ENCODE peak calls at places on chromosomes 7 and 10, in six cellular contexts. F is HL-60, B is cardiac muscle cell, U is gastrocnemius medialis, O is dorsolateral prefrontal cortex, T is OCI-LY7. A is an unnamed sample.

GRCh38 chr7:37346761-37347160 is 101.9 kb downstream of the ELMO1 start:
- DNase-seq in U (no peak), T (no peak), O (no peak), F (no peak), B (no peak), A (no peak)

GRCh38 chr7:135335628-135336139 is 102.0 kb downstream of the STRA8 start:
- DNase-seq in F (peak; percentile 26), U (peak; percentile 67), B (peak; percentile 80), O (peak; percentile 18), T (peak; percentile 46), A (no peak)

GRCh38 chr10:13717936-13718772 is 131.4 kb downstream of the PRPF18 start:
- DNase-seq in U (peak; percentile 65), B (peak; percentile 97), O (peak; percentile 13), F (peak; percentile 82), T (no peak), A (no peak)

GRCh38 chr7:117875566-117875965 is 2.3 kb upstream of the CTTNBP2 start:
- DNase-seq in O (no peak), T (no peak), U (no peak), F (no peak), B (no peak), A (no peak)

GRCh38 chr7:92421676-92422435 is 25.4 kb upstream of the GATAD1 start:
- DNase-seq in U (no peak), O (no peak), B (peak; percentile 13), F (peak; percentile 27), T (peak; percentile 12), A (no peak)

GRCh38 chr7:516606-517456 is 2.8 kb downstream of the PDGFA start:
- DNase-seq in B (peak; percentile 76), O (peak; percentile 30), U (peak; percentile 77), F (no peak), T (no peak), A (no peak)

GRCh38 chr7:32100508-32100907 is 30.3 kb upstream of the PDE1C start:
- DNase-seq in O (no peak), U (no peak), T (no peak), F (no peak), B (no peak), A (no peak)

GRCh38 chr7:783556-784490 is 48.5 kb upstream of the SUN1 start:
- DNase-seq in O (no peak), B (no peak), U (no peak), F (no peak), T (no peak), A (no peak)

GRCh38 chr7:36395171-36395894 is 5.7 kb downstream of the ANLN start:
- DNase-seq in U (no peak), F (no peak), O (no peak), B (no peak), T (no peak), A (no peak)

GRCh38 chr7:90833443-90833842 is 237.3 kb downstream of the CDK14 start:
- DNase-seq in O (no peak), U (no peak), T (no peak), B (no peak), F (no peak), A (no peak)

GRCh38 chr10:91758303-91759146 is 39.7 kb upstream of the TNKS2 start:
- DNase-seq in O (no peak), F (peak; percentile 16), B (peak; percentile 79), T (peak; percentile 72), U (no peak), A (no peak)

GRCh38 chr7:121563177-121563576 is 167.1 kb upstream of the FAM3C start:
- DNase-seq in F (no peak), O (no peak), T (no peak), U (no peak), B (no peak), A (no peak)

GRCh38 chr7:121882731-121883130 is 9.8 kb downstream of the PTPRZ1 start:
- DNase-seq in U (no peak), B (no peak), F (no peak), O (no peak), T (no peak), A (no peak)

GRCh38 chr7:148978091-148978490 is 50.2 kb downstream of the PDIA4 start:
- DNase-seq in B (peak; percentile 33), T (no peak), U (no peak), F (no peak), O (no peak), A (no peak)

GRCh38 chr10:3090388-3090787 is 23.0 kb downstream of the PFKP start:
- DNase-seq in F (no peak), U (no peak), O (no peak), T (no peak), B (no peak), A (no peak)

GRCh38 chr10:3090914-3091313 is 23.6 kb downstream of the PFKP start:
- DNase-seq in T (no peak), O (peak; percentile 79), F (no peak), B (peak; percentile 78), U (no peak), A (no peak)

GRCh38 chr10:3093996-3094395 is 26.6 kb downstream of the PFKP start:
- DNase-seq in T (no peak), F (no peak), U (no peak), B (no peak), O (no peak), A (no peak)

GRCh38 chr10:3091346-3091787 is 24.0 kb downstream of the PFKP start:
- DNase-seq in O (no peak), B (peak; percentile 90), T (no peak), F (no peak), U (no peak), A (no peak)

GRCh38 chr10:3091921-3092320 is 24.6 kb downstream of the PFKP start:
- DNase-seq in U (no peak), B (no peak), O (no peak), F (no peak), T (no peak), A (no peak)
- H3K27ac ChIP-seq in U (no peak overlapping the region), B (peak overlapping the region; percentile 97), O (no peak overlapping the region), F (no peak overlapping the region), T (no peak overlapping the region), A (peak overlapping the region; percentile 93)

DNA sequence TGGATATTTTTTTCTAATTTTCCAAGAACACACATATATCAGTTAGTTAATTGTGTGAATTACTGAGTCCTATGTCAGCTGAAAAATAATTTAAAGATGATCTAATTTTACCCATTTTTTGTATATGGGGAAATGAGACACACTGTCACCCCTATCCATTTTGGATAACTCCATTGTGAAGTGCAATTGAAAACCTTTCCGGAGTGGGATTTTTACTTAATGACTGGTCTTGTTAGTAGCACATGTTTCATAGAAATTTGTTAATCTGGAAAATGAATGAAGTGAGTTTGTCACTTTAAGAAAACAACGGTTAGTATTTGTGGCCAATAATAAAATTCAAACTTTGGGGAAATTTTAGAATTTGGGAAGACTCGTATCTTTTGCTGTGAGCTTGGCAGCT is 2.0 kb downstream of the GARS1 start:
- DNase-seq in T (no peak), U (no peak), B (no peak), F (no peak), O (no peak), A (no peak)
- H3K27ac ChIP-seq in T (no peak overlapping the region), U (no peak overlapping the region), B (no peak overlapping the region), F (no peak overlapping the region), O (no peak overlapping the region), A (no peak overlapping the region)

GRCh38 chr10:1449806-1450205 is 287.5 kb downstream of the ADARB2 start:
- DNase-seq in U (no peak), F (no peak), T (no peak), O (no peak), B (no peak), A (no peak)

GRCh38 chr10:1454428-1454827 is 282.9 kb downstream of the ADARB2 start:
- DNase-seq in U (no peak), F (no peak), O (no peak), T (peak; percentile 92), B (no peak), A (no peak)

GRCh38 chr10:1452777-1453176 is 284.5 kb downstream of the ADARB2 start:
- DNase-seq in O (no peak), T (no peak), U (no peak), B (no peak), F (no peak), A (no peak)

GRCh38 chr10:1451362-1451888 is 285.9 kb downstream of the ADARB2 start:
- DNase-seq in B (no peak), U (no peak), T (no peak), F (no peak), O (no peak), A (no peak)

DNA sequence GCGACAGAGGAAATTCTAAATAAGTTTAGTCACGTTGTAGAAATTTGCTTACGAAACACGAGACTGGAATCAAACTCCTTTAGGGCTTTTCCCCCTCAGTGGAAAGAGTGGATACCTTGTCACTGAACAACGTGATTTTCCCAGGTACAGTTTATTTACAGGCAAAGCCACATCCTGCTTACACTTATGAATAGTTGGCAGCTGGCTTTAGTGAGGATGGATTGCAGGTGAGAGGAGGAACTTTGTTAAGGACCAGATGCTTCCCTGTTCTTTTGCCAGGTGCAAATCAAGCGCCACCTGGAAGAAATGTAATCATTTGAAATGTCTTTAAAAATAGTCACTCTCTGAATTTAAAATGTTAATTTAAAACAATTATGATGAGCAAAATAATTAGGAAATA is 282.4 kb downstream of the ADARB2 start:
- DNase-seq in F (no peak), B (no peak), U (no peak), O (no peak), T (peak; percentile 57), A (no peak)
- H3K27ac ChIP-seq in F (no peak overlapping the region), B (no peak overlapping the region), U (no peak overlapping the region), O (no peak overlapping the region), T (peak overlapping the region; percentile 79), A (no peak overlapping the region)

DNA sequence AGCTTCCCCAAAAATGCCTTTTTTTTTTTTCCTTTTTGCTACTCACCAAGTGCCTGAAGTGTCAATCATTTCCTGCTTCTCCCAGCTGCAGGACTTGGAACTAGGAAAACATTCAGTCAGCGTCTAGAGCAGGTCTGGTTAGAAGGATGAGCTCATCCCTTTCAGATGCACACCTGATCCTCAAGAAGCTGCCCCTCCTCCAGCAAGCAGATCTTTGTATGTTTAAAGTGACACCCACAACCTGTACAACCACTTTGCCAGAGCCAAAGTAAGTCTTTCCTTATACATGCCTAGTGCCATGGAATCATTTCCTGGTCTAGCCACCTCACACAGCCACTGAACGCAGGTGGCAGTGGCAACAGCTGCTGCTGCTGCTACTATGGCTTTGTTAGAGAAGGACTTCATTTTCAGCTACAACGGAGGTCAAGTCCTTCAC is 10.4 kb upstream of the USP54 start:
- DNase-seq in U (peak; percentile 31), B (no peak), T (no peak), F (no peak), O (no peak), A (no peak)
- H3K27ac ChIP-seq in U (peak overlapping the region; percentile 44), B (peak overlapping the region; percentile 37), T (no peak overlapping the region), F (no peak overlapping the region), O (no peak overlapping the region), A (no peak overlapping the region)

DNA sequence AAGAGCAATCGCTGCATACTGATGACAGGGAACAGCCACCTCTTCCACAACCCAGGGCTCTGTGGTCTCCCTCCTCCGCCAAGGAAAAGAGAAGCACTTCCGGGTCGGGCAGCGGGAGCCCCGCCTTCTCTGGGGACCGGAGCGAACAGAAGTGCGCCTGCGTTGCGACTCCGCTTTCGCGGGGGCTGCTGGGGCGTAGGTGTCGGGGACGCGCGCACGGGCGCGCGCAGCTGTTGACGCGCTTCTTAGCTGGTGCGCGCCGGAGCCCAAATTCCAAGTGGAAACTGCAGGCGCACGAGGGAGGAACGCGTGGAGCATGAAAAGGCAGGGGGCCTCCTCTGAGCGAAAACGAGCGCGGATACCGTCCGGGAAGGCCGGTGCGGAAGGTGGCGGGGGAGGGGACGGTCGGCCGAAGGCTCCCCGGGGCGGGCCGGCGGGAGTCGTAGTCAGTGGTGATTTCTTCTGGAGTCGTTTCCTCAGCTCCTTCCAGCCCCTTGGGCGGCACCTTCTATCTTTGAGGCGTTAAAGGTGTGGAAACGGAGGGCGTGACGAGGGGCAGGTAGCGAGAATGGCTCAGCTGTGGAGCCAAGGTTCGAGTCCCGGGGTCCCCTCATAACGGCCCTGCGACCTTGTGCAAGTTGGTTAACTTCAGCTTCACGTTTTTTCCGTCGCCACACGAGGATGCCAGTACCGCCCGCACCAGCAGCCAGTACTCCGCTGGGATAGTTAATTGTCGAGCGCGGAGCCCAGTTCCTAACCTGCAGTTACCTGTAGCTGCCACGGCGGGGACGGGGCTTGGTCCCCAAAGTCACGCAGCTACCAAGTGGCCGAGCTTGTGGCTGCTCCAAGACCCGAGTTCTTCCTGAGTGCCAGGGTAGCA is at the start of the genes COX15 and CUTC:
- DNase-seq in B (peak; percentile 98), O (peak; percentile 97), T (peak; percentile 96), F (peak; percentile 97), U (peak; percentile 98), A (peak; percentile 84)
- H3K27ac ChIP-seq in B (peak within 1 kb of the TSS; percentile 89), O (peak within 1 kb of the TSS; percentile 56), T (peak within 1 kb of the TSS; percentile 74), F (peak within 1 kb of the TSS; percentile 88), U (peak within 1 kb of the TSS; percentile 99), A (peak within 1 kb of the TSS; percentile 89)

A was measured in thoracic aorta.